ENCODE peak calls at places on chromosome 4, in four cellular contexts. One of them, this sample, is unnamed.

GRCh38 chr4:3655485-3656429 is 110.4 kb upstream of the ADRA2C start:
- DNase-seq in left colon: no peak
- DNase-seq in NCI-H2081: no peak
- DNase-seq in EL: no peak
- DNase-seq in this sample: peak

GRCh38 chr4:90254357-90254756 is 127.2 kb downstream of the CCSER1 start:
- DNase-seq in left colon: no peak
- DNase-seq in NCI-H2081: no peak
- DNase-seq in EL: no peak
- DNase-seq in this sample: no peak

GRCh38 chr4:183411291-183411861 is 33.1 kb upstream of the CDKN2AIP start:
- DNase-seq in left colon: no peak
- DNase-seq in NCI-H2081: no peak
- DNase-seq in EL: no peak
- DNase-seq in this sample: no peak

GRCh38 chr4:119508281-119508680 is 120.3 kb downstream of the PDE5A start:
- DNase-seq in left colon: no peak
- DNase-seq in NCI-H2081: no peak
- DNase-seq in EL: no peak
- DNase-seq in this sample: no peak

GRCh38 chr4:76341063-76341462 is 34.5 kb downstream of the STBD1 start:
- DNase-seq in left colon: no peak
- DNase-seq in NCI-H2081: no peak
- DNase-seq in EL: peak
- DNase-seq in this sample: no peak

GRCh38 chr4:55906999-55907398 is 41.7 kb upstream of the CEP135 start:
- DNase-seq in left colon: no peak
- DNase-seq in NCI-H2081: no peak
- DNase-seq in EL: peak
- DNase-seq in this sample: no peak

GRCh38 chr4:1105662-1106061 is 7.7 kb downstream of the RNF212 start:
- DNase-seq in left colon: no peak
- DNase-seq in NCI-H2081: no peak
- DNase-seq in EL: no peak
- DNase-seq in this sample: no peak

GRCh38 chr4:4323705-4324534 is 33.9 kb downstream of the ZBTB49 start:
- DNase-seq in left colon: no peak
- DNase-seq in NCI-H2081: no peak
- DNase-seq in EL: peak
- DNase-seq in this sample: no peak

GRCh38 chr4:24768604-24769003 is 26.8 kb upstream of the SOD3 start:
- DNase-seq in left colon: no peak
- DNase-seq in NCI-H2081: no peak
- DNase-seq in EL: no peak
- DNase-seq in this sample: no peak

GRCh38 chr4:108963910-108964309 is 201.1 kb upstream of the ETNPPL start:
- DNase-seq in left colon: no peak
- DNase-seq in NCI-H2081: no peak
- DNase-seq in EL: no peak
- DNase-seq in this sample: no peak

GRCh38 chr4:179509489-179509888 is 2067.3 kb upstream of the AGA start:
- DNase-seq in left colon: no peak
- DNase-seq in NCI-H2081: no peak
- DNase-seq in EL: no peak
- DNase-seq in this sample: no peak

GRCh38 chr4:151715881-151716280 is 44.9 kb downstream of the GATB start:
- DNase-seq in left colon: no peak
- DNase-seq in NCI-H2081: no peak
- DNase-seq in EL: no peak
- DNase-seq in this sample: peak

GRCh38 chr4:8564595-8564994 is 15.6 kb upstream of the GPR78 start:
- DNase-seq in left colon: no peak
- DNase-seq in NCI-H2081: no peak
- DNase-seq in EL: no peak
- DNase-seq in this sample: no peak

GRCh38 chr4:99735822-99736221 is 78.2 kb upstream of the C4orf54 start:
- DNase-seq in left colon: no peak
- DNase-seq in NCI-H2081: no peak
- DNase-seq in EL: no peak
- DNase-seq in this sample: no peak

GRCh38 chr4:36267491-36268254 is 13.7 kb upstream of the DTHD1 start:
- DNase-seq in left colon: no peak
- DNase-seq in NCI-H2081: no peak
- DNase-seq in EL: no peak
- DNase-seq in this sample: no peak

GRCh38 chr4:82046796-82047195 is 327.0 kb downstream of the HNRNPD start:
- DNase-seq in left colon: no peak
- DNase-seq in NCI-H2081: no peak
- DNase-seq in EL: no peak
- DNase-seq in this sample: no peak

GRCh38 chr4:183284229-183284628 is 35.8 kb downstream of the CLDN22 start:
- DNase-seq in left colon: no peak
- DNase-seq in NCI-H2081: no peak
- DNase-seq in EL: no peak
- DNase-seq in this sample: peak

GRCh38 chr4:165971941-165972340 is 98.9 kb downstream of the TLL1 start:
- DNase-seq in left colon: no peak
- DNase-seq in NCI-H2081: no peak
- DNase-seq in EL: no peak
- DNase-seq in this sample: no peak

GRCh38 chr4:122458625-122459024 is 2.1 kb upstream of the IL2 start:
- DNase-seq in left colon: no peak
- DNase-seq in NCI-H2081: no peak
- DNase-seq in EL: peak
- DNase-seq in this sample: no peak

GRCh38 chr4:140019619-140020367 is 134.2 kb downstream of the MAML3 start:
- DNase-seq in left colon: no peak
- DNase-seq in NCI-H2081: no peak
- DNase-seq in EL: no peak
- DNase-seq in this sample: no peak

GRCh38 chr4:57110635-57111546 is 706 bp upstream of the IGFBP7 start:
- DNase-seq in left colon: peak
- DNase-seq in NCI-H2081: no peak
- DNase-seq in EL: peak
- DNase-seq in this sample: no peak

GRCh38 chr4:155371432-155372043 is 5.2 kb downstream of the MAP9 start:
- DNase-seq in left colon: no peak
- DNase-seq in NCI-H2081: peak
- DNase-seq in EL: no peak
- DNase-seq in this sample: peak

GRCh38 chr4:8394806-8395205 is 45.7 kb downstream of the ACOX3 start:
- DNase-seq in left colon: no peak
- DNase-seq in NCI-H2081: no peak
- DNase-seq in EL: no peak
- DNase-seq in this sample: no peak

GRCh38 chr4:8649631-8650261 is 57.2 kb downstream of the CPZ start:
- DNase-seq in left colon: peak
- DNase-seq in NCI-H2081: no peak
- DNase-seq in EL: no peak
- DNase-seq in this sample: no peak

GRCh38 chr4:147707892-147708672 is 23.8 kb upstream of the ARHGAP10 start:
- DNase-seq in left colon: no peak
- DNase-seq in NCI-H2081: no peak
- DNase-seq in EL: peak
- DNase-seq in this sample: peak

GRCh38 chr4:128481752-128482480 is 194.3 kb upstream of the PGRMC2 start:
- DNase-seq in left colon: no peak
- DNase-seq in NCI-H2081: no peak
- DNase-seq in EL: no peak
- DNase-seq in this sample: no peak

GRCh38 chr4:113707013-113707412 is 54.5 kb downstream of the CAMK2D start:
- DNase-seq in left colon: no peak
- DNase-seq in NCI-H2081: no peak
- DNase-seq in EL: peak
- DNase-seq in this sample: no peak

GRCh38 chr4:76366737-76367136 is 54.2 kb downstream of the CCDC158 start:
- DNase-seq in left colon: no peak
- DNase-seq in NCI-H2081: no peak
- DNase-seq in EL: no peak
- DNase-seq in this sample: no peak

GRCh38 chr4:26197018-26197779 is 123.6 kb upstream of the RBPJ start:
- DNase-seq in left colon: no peak
- DNase-seq in NCI-H2081: no peak
- DNase-seq in EL: peak
- DNase-seq in this sample: no peak

GRCh38 chr4:184310881-184311709 is 93.4 kb upstream of the ENPP6 start:
- DNase-seq in left colon: peak
- DNase-seq in NCI-H2081: no peak
- DNase-seq in EL: no peak
- DNase-seq in this sample: no peak

GRCh38 chr4:129438582-129438981 is 342.6 kb downstream of the C4orf33 start:
- DNase-seq in left colon: no peak
- DNase-seq in NCI-H2081: no peak
- DNase-seq in EL: no peak
- DNase-seq in this sample: no peak

GRCh38 chr4:52661966-52662705 is 3.0 kb upstream of the USP46 start:
- DNase-seq in left colon: no peak
- DNase-seq in NCI-H2081: no peak
- DNase-seq in EL: no peak
- DNase-seq in this sample: no peak

GRCh38 chr4:145639281-145639680 is 20.1 kb downstream of the MMAA start:
- DNase-seq in left colon: no peak
- DNase-seq in NCI-H2081: no peak
- DNase-seq in EL: no peak
- DNase-seq in this sample: no peak

GRCh38 chr4:26557164-26557563 is 26.7 kb upstream of the TBC1D19 start:
- DNase-seq in left colon: no peak
- DNase-seq in NCI-H2081: no peak
- DNase-seq in EL: peak
- DNase-seq in this sample: no peak

GRCh38 chr4:153572609-153573008 is 106.4 kb downstream of the TMEM131L start:
- DNase-seq in left colon: no peak
- DNase-seq in NCI-H2081: no peak
- DNase-seq in EL: no peak
- DNase-seq in this sample: no peak

GRCh38 chr4:1039493-1040343 is 28.3 kb downstream of the FGFRL1 start:
- DNase-seq in left colon: no peak
- DNase-seq in NCI-H2081: no peak
- DNase-seq in EL: no peak
- DNase-seq in this sample: no peak

GRCh38 chr4:7077371-7077770 is 9.5 kb upstream of the GRPEL1 start:
- DNase-seq in left colon: no peak
- DNase-seq in NCI-H2081: no peak
- DNase-seq in EL: no peak
- DNase-seq in this sample: no peak

GRCh38 chr4:98779021-98779420 is 120.6 kb upstream of the TSPAN5 start:
- DNase-seq in left colon: no peak
- DNase-seq in NCI-H2081: no peak
- DNase-seq in EL: no peak
- DNase-seq in this sample: no peak

GRCh38 chr4:155757745-155758265 is 1.0 kb upstream of the GUCY1B1 start:
- DNase-seq in left colon: no peak
- DNase-seq in NCI-H2081: no peak
- DNase-seq in EL: no peak
- DNase-seq in this sample: no peak